ENCODE peak calls at places on chromosomes 4 and X, in six cellular contexts. R is astrocyte, C is H9, K is type B pancreatic cell, Z is endothelial cell of umbilical vein, M is WTC11. G is an unnamed sample.

GRCh38 chr4:71186566-71187398 is 152.0 kb upstream of the SLC4A4 start:
- DNase-seq in K (peak), Z (peak), R (peak), C (peak), M (peak), G (peak)

GRCh38 chr4:84968936-84969335 is 2.4 kb upstream of the WDFY3 start:
- DNase-seq in R (no peak), M (no peak), C (no peak), K (no peak), Z (no peak), G (no peak)

GRCh38 chrX:38694394-38694793 is 106.9 kb upstream of the MID1IP1 start:
- DNase-seq in M (no peak), R (no peak), K (no peak), Z (no peak), C (no peak), G (no peak)

GRCh38 chr4:38174811-38175210 is 214.6 kb downstream of the PTTG2 start:
- DNase-seq in K (no peak), C (no peak), R (no peak), M (no peak), Z (peak), G (no peak)

GRCh38 chr4:3530051-3530450 is 2.2 kb downstream of the LRPAP1 start:
- DNase-seq in Z (no peak), K (peak), M (no peak), C (no peak), R (no peak), G (no peak)

GRCh38 chr4:83266689-83267088 is 17.9 kb downstream of the COQ2 start:
- DNase-seq in M (no peak), C (no peak), K (no peak), R (peak), Z (no peak), G (no peak)

GRCh38 chrX:57282568-57282967 is 3.9 kb upstream of the FAAH2 start:
- DNase-seq in Z (no peak), K (no peak), C (no peak), R (no peak), M (no peak), G (no peak)

GRCh38 chr4:99179626-99180025 is 35.5 kb upstream of the ADH4 start:
- DNase-seq in C (no peak), Z (no peak), R (no peak), M (no peak), K (no peak), G (no peak)

GRCh38 chr4:146436423-146437162 is 85.1 kb downstream of the SLC10A7 start:
- DNase-seq in Z (peak), R (peak), C (no peak), M (no peak), K (no peak), G (no peak)

GRCh38 chr4:129218355-129218754 is 122.4 kb downstream of the C4orf33 start:
- DNase-seq in Z (peak), M (no peak), K (no peak), C (no peak), R (no peak), G (peak)

DNA sequence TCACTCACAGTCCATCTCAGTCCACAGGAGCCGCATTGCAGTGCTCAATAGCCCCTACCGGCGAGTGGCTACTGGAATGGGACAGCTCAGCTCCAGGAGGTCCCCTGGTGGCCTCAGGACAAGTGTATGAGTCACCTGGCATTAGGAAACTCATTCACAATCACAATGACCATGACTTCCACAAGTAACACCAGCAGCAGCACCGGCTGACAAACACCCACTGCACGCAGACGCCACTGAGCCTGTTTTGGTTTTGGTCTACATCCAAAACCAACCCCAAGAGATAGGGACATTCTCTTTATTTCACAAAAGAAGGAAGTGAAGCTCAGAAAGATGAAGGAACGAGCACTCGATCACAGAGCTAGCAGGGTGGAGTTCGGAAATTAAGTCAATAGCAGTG is 8.1 kb downstream of the JAKMIP1 start:
- DNase-seq in Z (no peak), M (no peak), K (no peak), C (no peak), R (no peak), G (no peak)
- TF ChIP-seq CTCF in Z (no peak), M (no peak), K (no peak), C (no peak), R (no peak), G (no peak)

DNA sequence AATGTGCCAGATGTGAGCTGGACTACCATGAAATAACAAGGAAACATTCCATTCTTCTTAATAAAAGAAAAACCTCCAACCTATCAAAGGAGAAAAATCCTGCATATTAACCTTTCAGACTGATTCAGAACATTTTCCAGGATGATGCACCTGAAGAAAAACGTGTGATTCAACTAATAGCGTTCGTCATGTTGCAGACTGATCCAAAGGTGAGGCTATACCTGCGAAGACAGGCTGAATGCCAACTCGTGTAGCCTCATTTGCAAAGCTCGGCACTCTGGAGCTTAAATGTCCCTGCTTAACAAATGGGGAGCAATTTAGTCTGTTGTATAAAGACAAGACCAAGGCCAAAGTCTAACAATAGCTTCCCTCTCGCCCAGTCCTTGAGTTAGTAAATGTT is 172.0 kb upstream of the NOCT start:
- DNase-seq in C (no peak), Z (no peak), R (no peak), M (no peak), K (no peak), G (no peak)
- TF ChIP-seq CTCF in C (no peak), Z (no peak), R (no peak), M (no peak), K (no peak), G (no peak)

GRCh38 chrX:2855761-2856160 is 27.0 kb downstream of the GYG2 start:
- DNase-seq in R (no peak), K (no peak), Z (no peak), C (no peak), M (no peak), G (no peak)
- TF ChIP-seq CTCF in R (no peak), K (no peak), Z (no peak), C (no peak), M (no peak), G (no peak)

DNA sequence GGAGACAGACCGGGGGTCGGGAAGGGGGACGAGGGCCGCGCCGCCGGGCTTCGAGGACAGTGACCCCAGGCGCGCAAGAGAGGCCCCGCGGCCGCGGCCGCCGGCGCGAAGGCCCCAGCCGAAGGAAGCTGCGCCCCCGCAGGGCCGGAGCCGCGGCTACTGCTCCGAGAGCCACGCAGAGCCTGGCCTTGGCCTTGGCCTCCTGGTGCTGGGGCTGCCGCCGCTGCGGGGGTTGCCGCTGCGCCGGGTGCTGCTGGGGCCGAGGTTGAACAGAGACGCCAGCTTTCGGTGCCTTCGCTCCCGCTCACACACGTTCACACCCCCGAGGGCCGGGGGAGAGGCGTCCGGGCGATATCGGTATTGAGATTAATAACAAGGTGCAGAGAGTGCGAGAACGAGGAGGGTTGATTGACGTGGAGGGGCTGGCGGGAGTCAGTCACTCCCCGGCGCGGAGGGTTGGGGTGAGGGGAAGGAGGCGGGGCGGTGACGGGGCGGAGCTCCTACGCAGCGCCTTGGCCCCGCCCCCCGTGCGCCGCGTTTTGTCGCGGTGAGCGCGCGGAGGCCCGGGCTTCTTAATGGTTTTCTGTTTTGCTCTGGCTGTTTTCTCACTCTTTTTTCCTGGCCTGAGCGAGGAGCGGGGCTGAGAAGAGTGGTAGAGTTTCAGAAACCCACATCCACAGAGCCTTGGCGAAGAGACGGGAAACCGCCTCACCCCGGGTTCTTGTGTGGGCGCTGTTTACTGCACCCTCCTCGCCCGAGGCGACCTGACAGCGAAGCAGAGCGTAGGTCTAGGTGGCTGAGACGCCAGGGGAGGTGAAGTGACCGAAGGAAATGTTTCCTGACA is 890 bp upstream of the CNOT6L start:
- DNase-seq in K (peak), Z (peak), R (peak), M (peak), C (peak), G (peak)
- TF ChIP-seq CTCF in K (no peak), Z (no peak), R (no peak), M (no peak), C (no peak), G (no peak)